ENCODE peak calls at places on chromosome 2, in eight cellular contexts. A is HCT116, B is spleen, W is H1, S is prostate gland, M is transverse colon, G is stomach, V is upper lobe of left lung. Z is an unnamed sample.
A peak's percentile ranks its signal among the peaks of the same experiment; 100 is the strongest.

GRCh38 chr2:153059338-153060052 is 341.1 kb downstream of the ARL6IP6 start:
- DNase-seq in M (no peak), S (peak; percentile 51), V (no peak), B (no peak), G (no peak), W (no peak), A (peak; percentile 61), Z (no peak)

GRCh38 chr2:197286805-197287595 is 23.6 kb downstream of the ANKRD44 start:
- DNase-seq in M (peak; percentile 65), W (no peak), G (peak; percentile 59), S (peak; percentile 72), V (no peak), B (no peak), A (no peak), Z (no peak)

GRCh38 chr2:110853516-110853915 is 121.1 kb downstream of the ACOXL start:
- DNase-seq in A (peak; percentile 27), M (peak; percentile 59), B (peak; percentile 80), W (no peak), G (peak; percentile 45), S (no peak), V (no peak), Z (no peak)

GRCh38 chr2:67797801-67798535 is 264.8 kb downstream of the C1D start:
- DNase-seq in W (no peak), V (no peak), B (no peak), S (no peak), M (no peak), G (no peak), A (no peak), Z (no peak)

GRCh38 chr2:19250906-19251305 is 107.5 kb downstream of the OSR1 start:
- DNase-seq in A (no peak), W (no peak), S (no peak), V (no peak), G (no peak), M (no peak), B (no peak), Z (no peak)

GRCh38 chr2:71277536-71278103 is 50.7 kb upstream of the PAIP2B start:
- DNase-seq in A (peak; percentile 34), G (no peak), B (peak; percentile 78), V (peak; percentile 48), M (peak; percentile 27), W (peak; percentile 75), S (no peak), Z (no peak)

GRCh38 chr2:69692424-69692823 is 48.9 kb upstream of the AAK1 start:
- DNase-seq in B (no peak), M (no peak), S (no peak), W (no peak), G (no peak), A (no peak), V (no peak), Z (no peak)

GRCh38 chr2:219175486-219175885 is 1.2 kb downstream of the CNPPD1 start:
- DNase-seq in B (no peak), M (no peak), G (no peak), A (no peak), S (no peak), V (no peak), W (no peak), Z (no peak)

GRCh38 chr2:1744446-1745170 is at the start of gene PXDN:
- DNase-seq in G (no peak), B (peak; percentile 73), W (no peak), S (peak; percentile 43), A (no peak), V (peak; percentile 91), M (peak; percentile 45), Z (peak; percentile 56)

GRCh38 chr2:205930209-205930608 is 155.8 kb downstream of the INO80D start:
- DNase-seq in W (no peak), B (no peak), M (no peak), V (no peak), G (no peak), A (no peak), S (no peak), Z (no peak)

DNA sequence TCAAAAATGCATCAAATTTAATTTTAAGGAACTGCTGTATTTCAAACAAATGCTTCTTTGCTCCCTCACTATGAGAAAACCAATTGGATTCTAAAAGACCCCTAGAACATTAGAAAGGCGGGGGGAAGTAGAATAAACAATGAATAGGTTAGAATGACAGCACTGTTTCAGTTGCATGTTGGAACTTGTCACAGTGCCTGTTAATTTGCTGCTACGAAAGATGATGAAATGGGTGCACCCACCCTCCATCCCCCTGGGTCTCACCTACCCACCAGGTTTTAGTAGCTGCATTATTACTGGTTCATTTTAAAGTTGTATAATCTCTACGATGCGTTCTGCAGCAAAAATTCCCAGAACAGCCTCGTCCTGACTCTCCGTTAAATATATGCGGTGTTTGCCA is 193.0 kb upstream of the COPS8 start:
- DNase-seq in M (no peak), G (no peak), A (no peak), V (no peak), B (no peak), W (no peak), S (no peak), Z (no peak)
- TF ChIP-seq POLR2AphosphoS5 in M (no peak), G (no peak), A (no peak), V (no peak), B (no peak), W (no peak), S (no peak), Z (no peak)

GRCh38 chr2:3001595-3002184 is 375.9 kb downstream of the EIPR1 start:
- DNase-seq in V (no peak), A (no peak), W (no peak), M (no peak), B (no peak), G (no peak), S (peak; percentile 22), Z (no peak)
- H3K4me3 ChIP-seq in V (no peak overlapping the region), A (no peak overlapping the region), W (no peak overlapping the region), M (no peak overlapping the region), B (no peak overlapping the region), G (no peak overlapping the region), S (no peak overlapping the region), Z (no peak overlapping the region)

DNA sequence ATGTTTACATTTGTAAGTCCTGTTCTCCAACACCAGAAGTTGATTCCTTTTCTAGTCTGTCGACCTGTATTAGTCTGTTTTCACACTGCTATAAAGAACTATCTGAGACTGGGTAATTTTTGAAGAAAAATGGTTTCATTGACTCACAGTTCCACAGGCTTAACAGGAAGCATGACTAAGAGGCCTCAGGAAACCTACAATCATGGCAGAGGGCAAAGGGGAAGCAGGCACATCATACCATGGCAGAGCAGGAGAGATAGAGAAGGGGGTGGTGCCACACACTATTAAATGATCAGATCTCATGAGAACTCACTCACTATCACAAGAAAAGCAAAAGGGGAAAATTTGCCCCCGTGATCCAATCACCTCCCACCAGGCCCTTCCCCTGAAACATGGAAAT is 112.8 kb upstream of the MAP3K20 start:
- DNase-seq in M (no peak), G (no peak), S (no peak), W (no peak), A (no peak), V (no peak), B (no peak), Z (no peak)
- TF ChIP-seq POLR2AphosphoS5 in M (no peak), G (no peak), S (no peak), W (no peak), A (no peak), V (no peak), B (no peak), Z (no peak)

DNA sequence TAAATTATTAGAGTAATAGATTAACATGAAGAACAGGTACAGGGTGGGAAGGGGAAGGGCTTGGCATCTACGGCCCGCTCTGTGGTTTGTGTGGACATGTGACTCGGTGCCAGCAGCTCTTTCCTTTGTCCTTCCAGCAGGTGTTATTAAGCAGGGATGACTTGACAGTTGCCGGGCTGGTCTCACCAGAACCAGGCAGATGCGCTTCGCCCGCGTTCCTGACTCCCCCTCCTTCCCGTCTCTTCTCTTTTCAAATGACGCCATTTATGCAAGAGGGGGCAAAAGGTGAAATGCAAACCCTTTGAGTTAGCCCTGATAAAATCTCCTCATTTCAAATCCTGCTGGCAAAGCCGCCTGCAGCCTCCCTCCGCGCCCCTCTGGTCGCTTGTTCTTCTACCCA is 38.9 kb upstream of the MGAT4A start:
- DNase-seq in G (peak; percentile 67), A (no peak), V (peak; percentile 6), M (no peak), S (peak; percentile 66), W (no peak), B (peak; percentile 72), Z (peak; percentile 83)
- H3K4me3 ChIP-seq in G (no peak overlapping the region), A (no peak overlapping the region), V (no peak overlapping the region), M (no peak overlapping the region), S (no peak overlapping the region), W (no peak overlapping the region), B (no peak overlapping the region), Z (peak overlapping the region; percentile 13)

DNA sequence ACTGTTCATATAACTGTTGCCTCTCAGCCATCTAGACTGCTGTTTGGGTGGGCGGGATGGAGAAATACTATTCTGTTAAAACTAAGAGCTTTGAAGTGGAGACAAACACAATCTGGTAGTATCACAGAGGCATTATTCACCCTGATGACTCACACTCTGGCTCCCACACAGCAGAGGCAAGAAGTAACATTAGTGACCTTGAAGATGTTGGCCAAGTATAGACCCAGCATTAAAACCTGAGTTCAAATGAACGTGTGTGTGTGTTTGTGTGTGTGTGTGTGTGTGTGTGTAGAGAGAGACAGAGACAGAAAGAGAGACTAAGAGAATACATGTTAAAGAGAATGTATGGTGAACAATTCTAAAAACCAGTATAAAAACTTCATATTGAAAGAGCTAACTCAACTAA is 22.5 kb upstream of the ACVR1 start:
- DNase-seq in V (no peak), W (no peak), A (peak; percentile 56), B (no peak), G (peak; percentile 40), S (no peak), M (no peak), Z (no peak)
- TF ChIP-seq POLR2AphosphoS5 in V (no peak), W (no peak), A (no peak), B (no peak), G (no peak), S (no peak), M (no peak), Z (no peak)

DNA sequence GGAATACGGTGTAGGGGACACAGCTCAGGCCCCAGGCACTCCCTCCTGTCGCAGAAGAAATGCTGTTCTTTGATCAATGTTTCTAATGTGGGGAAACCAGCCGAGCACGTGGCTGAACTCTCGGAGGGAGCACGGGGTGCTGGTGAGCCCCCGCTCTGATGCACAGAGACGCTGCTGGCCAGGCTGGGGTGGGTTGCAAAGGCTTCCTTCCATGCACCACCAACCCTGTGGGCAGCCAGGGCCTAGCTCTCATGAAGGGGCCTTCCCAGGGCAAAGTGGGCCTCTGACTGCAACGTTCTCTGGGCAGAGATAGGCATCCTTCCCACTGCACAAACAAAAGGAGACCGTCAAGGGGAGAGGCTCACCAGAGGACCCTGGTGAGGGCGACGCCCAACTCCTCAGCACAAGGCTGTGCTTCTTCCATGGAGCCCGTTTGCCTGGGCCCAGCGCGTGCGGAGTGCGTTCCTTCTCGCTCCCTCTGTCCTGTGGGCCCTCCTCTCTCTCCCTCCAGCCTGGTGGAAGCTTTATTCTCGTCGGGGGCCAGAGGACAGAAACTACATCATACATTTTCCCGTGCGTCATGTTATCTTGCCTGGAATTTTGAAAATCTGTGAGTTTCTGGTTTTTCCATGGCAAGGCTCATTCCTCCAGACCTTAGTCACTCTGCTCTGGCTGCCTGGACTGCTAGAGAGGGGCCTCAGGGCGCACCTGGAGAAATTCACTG is 61.1 kb upstream of the SP3 start:
- DNase-seq in B (no peak), G (no peak), A (no peak), M (no peak), S (no peak), V (peak; percentile 46), W (no peak), Z (no peak)
- H3K4me3 ChIP-seq in B (no peak overlapping the region), G (no peak overlapping the region), A (no peak overlapping the region), M (no peak overlapping the region), S (no peak overlapping the region), V (no peak overlapping the region), W (no peak overlapping the region), Z (no peak overlapping the region)

Z was measured in breast epithelium.